ENCODE peak calls at places on chromosomes 16 and 17, in five cellular contexts. One of them, this sample, is unnamed.

GRCh38 chr17:77560841-77561240 is 397.7 kb upstream of the TNRC6C start:
- DNase-seq in HTR-8/SVneo: no peak
- DNase-seq in NCI-H1417 treated with DMSO at 0.1 percent for 48 hours: no peak
- DNase-seq in T-cell: no peak
- DNase-seq in activated CD8-positive, alpha-beta memory T cell treated with anti-CD3 and anti-CD28 coated beads for 24 hours: no peak
- DNase-seq in this sample: no peak

GRCh38 chr17:13725286-13725990 is 123.7 kb upstream of the HS3ST3A1 start:
- DNase-seq in HTR-8/SVneo: peak; percentile 13
- DNase-seq in NCI-H1417 treated with DMSO at 0.1 percent for 48 hours: no peak
- DNase-seq in T-cell: no peak
- DNase-seq in activated CD8-positive, alpha-beta memory T cell treated with anti-CD3 and anti-CD28 coated beads for 24 hours: no peak
- DNase-seq in this sample: no peak

GRCh38 chr16:19166500-19166899 is 1.5 kb upstream of the SYT17 start:
- DNase-seq in HTR-8/SVneo: no peak
- DNase-seq in NCI-H1417 treated with DMSO at 0.1 percent for 48 hours: no peak
- DNase-seq in T-cell: no peak
- DNase-seq in activated CD8-positive, alpha-beta memory T cell treated with anti-CD3 and anti-CD28 coated beads for 24 hours: no peak
- DNase-seq in this sample: no peak

GRCh38 chr17:66540131-66540781 is 237.8 kb downstream of the PRKCA start:
- DNase-seq in HTR-8/SVneo: no peak
- DNase-seq in NCI-H1417 treated with DMSO at 0.1 percent for 48 hours: no peak
- DNase-seq in T-cell: no peak
- DNase-seq in activated CD8-positive, alpha-beta memory T cell treated with anti-CD3 and anti-CD28 coated beads for 24 hours: no peak
- DNase-seq in this sample: no peak

GRCh38 chr16:75340715-75341500 is 89.5 kb upstream of the BCAR1 start:
- DNase-seq in HTR-8/SVneo: no peak
- DNase-seq in NCI-H1417 treated with DMSO at 0.1 percent for 48 hours: no peak
- DNase-seq in T-cell: no peak
- DNase-seq in activated CD8-positive, alpha-beta memory T cell treated with anti-CD3 and anti-CD28 coated beads for 24 hours: no peak
- DNase-seq in this sample: no peak

GRCh38 chr17:65027305-65027704 is 29.2 kb downstream of the GNA13 start:
- DNase-seq in HTR-8/SVneo: peak; percentile 78
- DNase-seq in NCI-H1417 treated with DMSO at 0.1 percent for 48 hours: no peak
- DNase-seq in T-cell: peak; percentile 41
- DNase-seq in activated CD8-positive, alpha-beta memory T cell treated with anti-CD3 and anti-CD28 coated beads for 24 hours: no peak
- DNase-seq in this sample: no peak

GRCh38 chr17:45225964-45226530 is 4.4 kb downstream of the FMNL1 start:
- DNase-seq in HTR-8/SVneo: no peak
- DNase-seq in NCI-H1417 treated with DMSO at 0.1 percent for 48 hours: no peak
- DNase-seq in T-cell: peak; percentile 93
- DNase-seq in activated CD8-positive, alpha-beta memory T cell treated with anti-CD3 and anti-CD28 coated beads for 24 hours: peak; percentile 96
- DNase-seq in this sample: no peak

GRCh38 chr17:1937461-1937860 is 87.7 kb downstream of the RTN4RL1 start:
- DNase-seq in HTR-8/SVneo: no peak
- DNase-seq in NCI-H1417 treated with DMSO at 0.1 percent for 48 hours: no peak
- DNase-seq in T-cell: no peak
- DNase-seq in activated CD8-positive, alpha-beta memory T cell treated with anti-CD3 and anti-CD28 coated beads for 24 hours: no peak
- DNase-seq in this sample: no peak

GRCh38 chr16:78648517-78648916 is 549.1 kb downstream of the WWOX start:
- DNase-seq in HTR-8/SVneo: no peak
- DNase-seq in NCI-H1417 treated with DMSO at 0.1 percent for 48 hours: no peak
- DNase-seq in T-cell: no peak
- DNase-seq in activated CD8-positive, alpha-beta memory T cell treated with anti-CD3 and anti-CD28 coated beads for 24 hours: no peak
- DNase-seq in this sample: peak; percentile 26

GRCh38 chr16:69340095-69340644 is 598 bp downstream of the NIP7 start:
- DNase-seq in HTR-8/SVneo: no peak
- DNase-seq in NCI-H1417 treated with DMSO at 0.1 percent for 48 hours: no peak
- DNase-seq in T-cell: no peak
- DNase-seq in activated CD8-positive, alpha-beta memory T cell treated with anti-CD3 and anti-CD28 coated beads for 24 hours: no peak
- DNase-seq in this sample: no peak

GRCh38 chr17:35969558-35970442 is 11.5 kb downstream of the CCL16 start:
- DNase-seq in HTR-8/SVneo: peak; percentile 82
- DNase-seq in NCI-H1417 treated with DMSO at 0.1 percent for 48 hours: no peak
- DNase-seq in T-cell: peak; percentile 62
- DNase-seq in activated CD8-positive, alpha-beta memory T cell treated with anti-CD3 and anti-CD28 coated beads for 24 hours: peak; percentile 90
- DNase-seq in this sample: peak; percentile 61

GRCh38 chr16:1579214-1579613 is 32.7 kb downstream of the IFT140 start:
- DNase-seq in HTR-8/SVneo: no peak
- DNase-seq in NCI-H1417 treated with DMSO at 0.1 percent for 48 hours: no peak
- DNase-seq in T-cell: no peak
- DNase-seq in activated CD8-positive, alpha-beta memory T cell treated with anti-CD3 and anti-CD28 coated beads for 24 hours: no peak
- DNase-seq in this sample: no peak

GRCh38 chr16:86653289-86654006 is 75.1 kb downstream of the FOXL1 start:
- DNase-seq in HTR-8/SVneo: no peak
- DNase-seq in NCI-H1417 treated with DMSO at 0.1 percent for 48 hours: no peak
- DNase-seq in T-cell: no peak
- DNase-seq in activated CD8-positive, alpha-beta memory T cell treated with anti-CD3 and anti-CD28 coated beads for 24 hours: no peak
- DNase-seq in this sample: no peak

GRCh38 chr16:15857779-15858560 is 1.1 kb upstream of the MYH11 start:
- DNase-seq in HTR-8/SVneo: no peak
- DNase-seq in NCI-H1417 treated with DMSO at 0.1 percent for 48 hours: no peak
- DNase-seq in T-cell: no peak
- DNase-seq in activated CD8-positive, alpha-beta memory T cell treated with anti-CD3 and anti-CD28 coated beads for 24 hours: no peak
- DNase-seq in this sample: no peak

GRCh38 chr17:787641-788221 is 5.6 kb downstream of the MRM3 start:
- DNase-seq in HTR-8/SVneo: no peak
- DNase-seq in NCI-H1417 treated with DMSO at 0.1 percent for 48 hours: no peak
- DNase-seq in T-cell: no peak
- DNase-seq in activated CD8-positive, alpha-beta memory T cell treated with anti-CD3 and anti-CD28 coated beads for 24 hours: no peak
- DNase-seq in this sample: no peak

GRCh38 chr17:73293480-73293911 is 18.3 kb downstream of the CDC42EP4 start:
- DNase-seq in HTR-8/SVneo: no peak
- DNase-seq in NCI-H1417 treated with DMSO at 0.1 percent for 48 hours: no peak
- DNase-seq in T-cell: no peak
- DNase-seq in activated CD8-positive, alpha-beta memory T cell treated with anti-CD3 and anti-CD28 coated beads for 24 hours: no peak
- DNase-seq in this sample: no peak

GRCh38 chr17:39668141-39668924 is at the start of gene PNMT:
- DNase-seq in HTR-8/SVneo: no peak
- DNase-seq in NCI-H1417 treated with DMSO at 0.1 percent for 48 hours: no peak
- DNase-seq in T-cell: peak; percentile 58
- DNase-seq in activated CD8-positive, alpha-beta memory T cell treated with anti-CD3 and anti-CD28 coated beads for 24 hours: peak; percentile 80
- DNase-seq in this sample: no peak

GRCh38 chr17:50425682-50426471 is at the start of gene ACSF2:
- DNase-seq in HTR-8/SVneo: peak; percentile 88
- DNase-seq in NCI-H1417 treated with DMSO at 0.1 percent for 48 hours: no peak
- DNase-seq in T-cell: peak; percentile 66
- DNase-seq in activated CD8-positive, alpha-beta memory T cell treated with anti-CD3 and anti-CD28 coated beads for 24 hours: peak; percentile 85
- DNase-seq in this sample: no peak

GRCh38 chr17:10115536-10115932 is 82.9 kb downstream of the GAS7 start:
- DNase-seq in HTR-8/SVneo: no peak
- DNase-seq in NCI-H1417 treated with DMSO at 0.1 percent for 48 hours: no peak
- DNase-seq in T-cell: no peak
- DNase-seq in activated CD8-positive, alpha-beta memory T cell treated with anti-CD3 and anti-CD28 coated beads for 24 hours: no peak
- DNase-seq in this sample: no peak

GRCh38 chr16:11586856-11587642 is at the start of gene LITAF:
- DNase-seq in HTR-8/SVneo: peak; percentile 64
- DNase-seq in NCI-H1417 treated with DMSO at 0.1 percent for 48 hours: no peak
- DNase-seq in T-cell: peak; percentile 56
- DNase-seq in activated CD8-positive, alpha-beta memory T cell treated with anti-CD3 and anti-CD28 coated beads for 24 hours: peak; percentile 88
- DNase-seq in this sample: no peak

GRCh38 chr17:3983945-3984484 is 19.8 kb upstream of the ATP2A3 start:
- DNase-seq in HTR-8/SVneo: peak; percentile 69
- DNase-seq in NCI-H1417 treated with DMSO at 0.1 percent for 48 hours: no peak
- DNase-seq in T-cell: no peak
- DNase-seq in activated CD8-positive, alpha-beta memory T cell treated with anti-CD3 and anti-CD28 coated beads for 24 hours: no peak
- DNase-seq in this sample: no peak

GRCh38 chr16:31200821-31201510 is 1.6 kb downstream of the PYCARD start:
- DNase-seq in HTR-8/SVneo: no peak
- DNase-seq in NCI-H1417 treated with DMSO at 0.1 percent for 48 hours: no peak
- DNase-seq in T-cell: peak; percentile 49
- DNase-seq in activated CD8-positive, alpha-beta memory T cell treated with anti-CD3 and anti-CD28 coated beads for 24 hours: no peak
- DNase-seq in this sample: no peak

GRCh38 chr16:1548234-1548633 is 14.8 kb downstream of the TMEM204 start:
- DNase-seq in HTR-8/SVneo: no peak
- DNase-seq in NCI-H1417 treated with DMSO at 0.1 percent for 48 hours: no peak
- DNase-seq in T-cell: no peak
- DNase-seq in activated CD8-positive, alpha-beta memory T cell treated with anti-CD3 and anti-CD28 coated beads for 24 hours: no peak
- DNase-seq in this sample: peak; percentile 27

GRCh38 chr17:75932852-75933251 is 8.0 kb downstream of the FBF1 start:
- DNase-seq in HTR-8/SVneo: no peak
- DNase-seq in NCI-H1417 treated with DMSO at 0.1 percent for 48 hours: no peak
- DNase-seq in T-cell: no peak
- DNase-seq in activated CD8-positive, alpha-beta memory T cell treated with anti-CD3 and anti-CD28 coated beads for 24 hours: no peak
- DNase-seq in this sample: no peak

GRCh38 chr16:69865701-69866100 is 85.4 kb upstream of the CLEC18A start:
- DNase-seq in HTR-8/SVneo: peak; percentile 64
- DNase-seq in NCI-H1417 treated with DMSO at 0.1 percent for 48 hours: no peak
- DNase-seq in T-cell: no peak
- DNase-seq in activated CD8-positive, alpha-beta memory T cell treated with anti-CD3 and anti-CD28 coated beads for 24 hours: no peak
- DNase-seq in this sample: no peak

GRCh38 chr16:24478401-24478800 is 61.0 kb upstream of the RBBP6 start:
- DNase-seq in HTR-8/SVneo: no peak
- DNase-seq in NCI-H1417 treated with DMSO at 0.1 percent for 48 hours: no peak
- DNase-seq in T-cell: no peak
- DNase-seq in activated CD8-positive, alpha-beta memory T cell treated with anti-CD3 and anti-CD28 coated beads for 24 hours: no peak
- DNase-seq in this sample: no peak

GRCh38 chr16:676565-677297 is 1.3 kb downstream of the RHBDL1 start:
- DNase-seq in HTR-8/SVneo: no peak
- DNase-seq in NCI-H1417 treated with DMSO at 0.1 percent for 48 hours: peak; percentile 55
- DNase-seq in T-cell: peak; percentile 27
- DNase-seq in activated CD8-positive, alpha-beta memory T cell treated with anti-CD3 and anti-CD28 coated beads for 24 hours: no peak
- DNase-seq in this sample: no peak

GRCh38 chr16:2705351-2705750 is 14.7 kb downstream of the PRSS27 start:
- DNase-seq in HTR-8/SVneo: no peak
- DNase-seq in NCI-H1417 treated with DMSO at 0.1 percent for 48 hours: no peak
- DNase-seq in T-cell: no peak
- DNase-seq in activated CD8-positive, alpha-beta memory T cell treated with anti-CD3 and anti-CD28 coated beads for 24 hours: no peak
- DNase-seq in this sample: no peak

GRCh38 chr17:15261063-15261817 is 3.9 kb downstream of the PMP22 start:
- DNase-seq in HTR-8/SVneo: peak; percentile 77
- DNase-seq in NCI-H1417 treated with DMSO at 0.1 percent for 48 hours: no peak
- DNase-seq in T-cell: no peak
- DNase-seq in activated CD8-positive, alpha-beta memory T cell treated with anti-CD3 and anti-CD28 coated beads for 24 hours: no peak
- DNase-seq in this sample: no peak

This sample was measured in LNCaP clone FGC.